ENCODE peak calls at places on chromosomes 12 and 14, in seven cellular contexts. O is RWPE1, Q is choroid plexus epithelial cell, W is lower leg skin, B is right lobe of liver, N is astrocyte, Z is NCI-H1417. I is an unnamed sample.

GRCh38 chr14:55686713-55687112 is 106.7 kb downstream of the KTN1 start:
- DNase-seq in O (no peak), Q (no peak), W (no peak), B (no peak), N (no peak), Z (no peak), I (no peak)

GRCh38 chr14:89486961-89487360 is 69.9 kb upstream of the FOXN3 start:
- DNase-seq in O (no peak), Q (no peak), W (no peak), B (no peak), N (no peak), Z (no peak), I (no peak)

GRCh38 chr14:35366048-35366428 is 38.5 kb downstream of the NFKBIA start:
- DNase-seq in O (no peak), Q (no peak), W (no peak), B (no peak), N (peak; percentile 56), Z (no peak), I (no peak)

GRCh38 chr14:37024166-37024565 is 148.2 kb downstream of the SLC25A21 start:
- DNase-seq in O (no peak), Q (no peak), W (no peak), B (no peak), N (no peak), Z (no peak), I (peak; percentile 7)

GRCh38 chr12:73274972-73275371 is 1002.8 kb downstream of the TRHDE start:
- DNase-seq in O (no peak), Q (no peak), W (no peak), B (no peak), N (no peak), Z (no peak), I (peak; percentile 2)

GRCh38 chr14:77682158-77682553 is 25.7 kb downstream of the ALKBH1 start:
- DNase-seq in O (peak; percentile 13), Q (peak; percentile 64), W (no peak), B (no peak), N (peak; percentile 57), Z (no peak), I (peak; percentile 50)

GRCh38 chr12:41151789-41152188 is 36.3 kb upstream of the PDZRN4 start:
- DNase-seq in O (peak; percentile 54), Q (no peak), W (no peak), B (no peak), N (peak; percentile 1), Z (no peak), I (peak; percentile 91)

GRCh38 chr12:7017870-7018349 is 366 bp downstream of the LPCAT3 start:
- DNase-seq in O (peak; percentile 32), Q (no peak), W (no peak), B (peak; percentile 61), N (no peak), Z (no peak), I (peak; percentile 7)

GRCh38 chr14:105914738-105915385 is 388.5 kb downstream of the TMEM121 start:
- DNase-seq in O (no peak), Q (no peak), W (no peak), B (no peak), N (no peak), Z (no peak), I (no peak)

GRCh38 chr12:71439613-71440392 is at the start of gene LGR5:
- DNase-seq in O (no peak), Q (peak; percentile 22), W (peak; percentile 92), B (no peak), N (peak; percentile 33), Z (peak; percentile 92), I (peak; percentile 21)

GRCh38 chr12:1170411-1170810 is 179.4 kb downstream of the ERC1 start:
- DNase-seq in O (no peak), Q (no peak), W (no peak), B (no peak), N (no peak), Z (peak; percentile 13), I (no peak)

GRCh38 chr14:64758025-64758521 is 53.8 kb downstream of the PLEKHG3 start:
- DNase-seq in O (no peak), Q (peak; percentile 63), W (no peak), B (no peak), N (peak; percentile 86), Z (no peak), I (peak; percentile 92)

GRCh38 chr14:92948647-92949046 is 25.7 kb downstream of the CHGA start:
- DNase-seq in O (no peak), Q (no peak), W (no peak), B (no peak), N (no peak), Z (no peak), I (no peak)

GRCh38 chr12:38477341-38478090 is 160.9 kb downstream of the ALG10B start:
- DNase-seq in O (no peak), Q (no peak), W (no peak), B (no peak), N (no peak), Z (no peak), I (peak; percentile 25)

GRCh38 chr14:104889374-104889755 is 24.3 kb downstream of the CEP170B start:
- DNase-seq in O (no peak), Q (no peak), W (peak; percentile 79), B (no peak), N (no peak), Z (no peak), I (no peak)

GRCh38 chr12:89760783-89761182 is 52.1 kb upstream of the ATP2B1 start:
- DNase-seq in O (no peak), Q (no peak), W (no peak), B (no peak), N (no peak), Z (no peak), I (no peak)

GRCh38 chr14:90378249-90378648 is 18.6 kb upstream of the CALM1 start:
- DNase-seq in O (no peak), Q (no peak), W (no peak), B (no peak), N (no peak), Z (no peak), I (no peak)

GRCh38 chr12:59096246-59096645 is 175.9 kb upstream of the LRIG3 start:
- DNase-seq in O (no peak), Q (no peak), W (no peak), B (no peak), N (no peak), Z (no peak), I (peak; percentile 55)

I was measured in epithelial cell of esophagus.